ENCODE peak calls at places on chromosomes 5 and 9, in ten cellular contexts. K is left lung, E is sigmoid colon, R is prostate gland, A is ovary, N is cardiac muscle cell, D is tibial artery, Q is Caco-2, L is suprapubic skin, W is mucosa of descending colon. P is an unnamed sample. For H3K4me1, the result is how much of the 10 kb centered on the place peaks cover.

GRCh38 chr9:114777841-114778240 is 28.0 kb downstream of the TNFSF15 start:
- DNase-seq in K (no peak), E (no peak), R (no peak), A (no peak), N (no peak), D (no peak), Q (no peak), L (no peak), W (no peak), P (no peak)

GRCh38 chr5:149581192-149581861 is at the start of gene ARHGEF37:
- DNase-seq in K (peak), E (peak), R (peak), A (peak), N (peak), D (peak), Q (peak), L (peak), W (peak), P (peak)

GRCh38 chr5:124263680-124264491 is 482.6 kb downstream of the ZNF608 start:
- DNase-seq in K (no peak), E (no peak), R (no peak), A (no peak), N (peak), D (no peak), Q (no peak), L (no peak), W (no peak), P (no peak)

GRCh38 chr9:107628444-107628843 is 138.9 kb upstream of the KLF4 start:
- DNase-seq in K (no peak), E (no peak), R (no peak), A (no peak), N (no peak), D (no peak), Q (no peak), L (no peak), W (no peak), P (no peak)

GRCh38 chr5:107670927-107671741 is at the start of gene EFNA5:
- DNase-seq in K (peak), E (peak), R (peak), A (peak), N (peak), D (peak), Q (peak), L (peak), W (peak), P (peak)

GRCh38 chr9:16679327-16679821 is 191.1 kb downstream of the BNC2 start:
- DNase-seq in K (no peak), E (no peak), R (no peak), A (no peak), N (no peak), D (no peak), Q (no peak), L (no peak), W (no peak), P (no peak)

GRCh38 chr9:36623280-36623679 is 50.6 kb downstream of the MELK start:
- DNase-seq in K (no peak), E (no peak), R (no peak), A (no peak), N (no peak), D (no peak), Q (no peak), L (no peak), W (no peak), P (no peak)

GRCh38 chr9:110050925-110051355 is 157.0 kb downstream of the C9orf152 start:
- DNase-seq in K (no peak), E (peak), R (no peak), A (no peak), N (no peak), D (peak), Q (no peak), L (no peak), W (peak), P (no peak)

GRCh38 chr9:135650408-135650807 is 11.1 kb upstream of the GLT6D1 start:
- DNase-seq in K (no peak), E (no peak), R (no peak), A (no peak), N (no peak), D (no peak), Q (no peak), L (no peak), W (no peak), P (no peak)

GRCh38 chr5:67537439-67538342 is 341.1 kb upstream of the CD180 start:
- DNase-seq in K (no peak), E (no peak), R (no peak), A (no peak), N (peak), D (no peak), Q (no peak), L (no peak), W (no peak), P (no peak)

GRCh38 chr5:77452351-77452750 is 39.8 kb downstream of the WDR41 start:
- DNase-seq in K (no peak), E (no peak), R (no peak), A (no peak), N (no peak), D (no peak), Q (no peak), L (no peak), W (no peak), P (no peak)
- H3K4me1 ChIP-seq in K (under half), E (under half), R (under half), A (under half), N (under half), D (under half), Q (under half), L (under half), W (under half), P (under half)

DNA sequence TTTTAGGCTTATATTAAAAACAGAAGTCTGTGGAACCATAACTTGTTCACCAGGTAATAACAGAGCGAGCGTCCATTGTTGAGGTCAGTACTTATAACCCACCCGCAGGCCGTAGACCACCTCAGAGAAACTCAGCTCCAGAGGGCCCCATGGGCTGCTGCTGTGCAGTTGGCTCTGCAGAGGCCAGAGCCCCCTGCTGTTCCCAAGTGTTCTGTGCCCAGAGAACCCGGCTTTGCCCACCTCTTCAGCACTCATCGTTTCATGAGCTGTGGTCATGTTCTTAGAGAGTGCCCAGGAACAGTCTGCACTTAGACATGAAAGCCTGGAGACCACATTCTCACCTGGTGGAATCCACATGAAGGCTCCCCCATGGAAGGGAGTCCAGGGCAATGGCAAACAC is 50.4 kb upstream of the SLC2A8 start:
- DNase-seq in K (no peak), E (no peak), R (no peak), A (no peak), N (peak), D (no peak), Q (no peak), L (no peak), W (no peak), P (no peak)
- TF ChIP-seq CTCF in K (no peak), E (no peak), R (no peak), A (no peak), N (peak), D (no peak), Q (no peak), L (no peak), W (no peak), P (no peak)

GRCh38 chr5:79509244-79509880 is 4.6 kb downstream of the HOMER1 start:
- DNase-seq in K (no peak), E (no peak), R (no peak), A (no peak), N (no peak), D (no peak), Q (no peak), L (no peak), W (no peak), P (no peak)

GRCh38 chr5:79508794-79509193 is 5.1 kb downstream of the HOMER1 start:
- DNase-seq in K (no peak), E (no peak), R (no peak), A (no peak), N (no peak), D (no peak), Q (no peak), L (no peak), W (no peak), P (no peak)

GRCh38 chr5:79505138-79505537 is 8.8 kb downstream of the HOMER1 start:
- DNase-seq in K (no peak), E (no peak), R (no peak), A (no peak), N (no peak), D (no peak), Q (no peak), L (no peak), W (no peak), P (no peak)

GRCh38 chr5:79508354-79508753 is 5.6 kb downstream of the HOMER1 start:
- DNase-seq in K (no peak), E (no peak), R (no peak), A (no peak), N (no peak), D (no peak), Q (no peak), L (no peak), W (no peak), P (no peak)

GRCh38 chr5:79507251-79508205 is 6.4 kb downstream of the HOMER1 start:
- DNase-seq in K (no peak), E (no peak), R (no peak), A (no peak), N (no peak), D (no peak), Q (no peak), L (no peak), W (no peak), P (no peak)
- H3K4me3 ChIP-seq in K (no peak), E (no peak), R (no peak), A (no peak), N (no peak), D (no peak), Q (no peak), L (no peak), W (no peak), P (no peak)

GRCh38 chr9:83701769-83702168 is 6.0 kb downstream of the UBQLN1 start:
- DNase-seq in K (no peak), E (no peak), R (no peak), A (no peak), N (no peak), D (no peak), Q (no peak), L (no peak), W (no peak), P (no peak)
- H3K4me1 ChIP-seq in K (half or more), E (under half), R (under half), A (under half), N (under half), D (under half), Q (under half), L (half or more), W (under half), P (under half)

GRCh38 chr9:74304598-74304997 is 192.5 kb upstream of the RORB start:
- DNase-seq in K (no peak), E (no peak), R (no peak), A (no peak), N (no peak), D (no peak), Q (no peak), L (no peak), W (no peak), P (no peak)

GRCh38 chr9:74303945-74304344 is 193.2 kb upstream of the RORB start:
- DNase-seq in K (no peak), E (no peak), R (no peak), A (no peak), N (peak), D (no peak), Q (no peak), L (no peak), W (no peak), P (no peak)

GRCh38 chr9:74309654-74310053 is 187.5 kb upstream of the RORB start:
- DNase-seq in K (no peak), E (no peak), R (no peak), A (no peak), N (no peak), D (no peak), Q (no peak), L (no peak), W (no peak), P (no peak)
- TF ChIP-seq CTCF in K (no peak), E (no peak), R (no peak), A (no peak), N (no peak), D (no peak), Q (no peak), L (no peak), W (no peak), P (no peak)

GRCh38 chr9:76868897-76869296 is 37.0 kb downstream of the PRUNE2 start:
- DNase-seq in K (no peak), E (no peak), R (no peak), A (no peak), N (no peak), D (no peak), Q (no peak), L (no peak), W (no peak), P (no peak)

GRCh38 chr9:76873821-76874220 is 32.1 kb downstream of the PRUNE2 start:
- DNase-seq in K (no peak), E (no peak), R (no peak), A (no peak), N (no peak), D (no peak), Q (no peak), L (no peak), W (no peak), P (no peak)

GRCh38 chr9:76877961-76878360 is 28.0 kb downstream of the PRUNE2 start:
- DNase-seq in K (no peak), E (no peak), R (no peak), A (no peak), N (no peak), D (no peak), Q (no peak), L (no peak), W (no peak), P (no peak)

GRCh38 chr9:76876098-76876497 is 29.8 kb downstream of the PRUNE2 start:
- DNase-seq in K (no peak), E (no peak), R (no peak), A (no peak), N (no peak), D (no peak), Q (no peak), L (no peak), W (no peak), P (no peak)

GRCh38 chr9:76873056-76873792 is 32.7 kb downstream of the PRUNE2 start:
- DNase-seq in K (no peak), E (peak), R (no peak), A (no peak), N (peak), D (peak), Q (no peak), L (no peak), W (no peak), P (no peak)
- H3K4me3 ChIP-seq in K (no peak), E (peak), R (no peak), A (no peak), N (no peak), D (no peak), Q (no peak), L (no peak), W (no peak), P (no peak)

GRCh38 chr5:135051399-135051798 is 17.4 kb upstream of the PITX1 start:
- DNase-seq in K (no peak), E (no peak), R (no peak), A (no peak), N (no peak), D (no peak), Q (no peak), L (no peak), W (no peak), P (no peak)

GRCh38 chr5:135053278-135053677 is 19.2 kb upstream of the PITX1 start:
- DNase-seq in K (no peak), E (no peak), R (no peak), A (no peak), N (no peak), D (no peak), Q (no peak), L (no peak), W (no peak), P (peak)

GRCh38 chr5:135053989-135054388 is 20.0 kb upstream of the PITX1 start:
- DNase-seq in K (no peak), E (no peak), R (no peak), A (no peak), N (no peak), D (no peak), Q (peak), L (no peak), W (no peak), P (no peak)

GRCh38 chr5:135051872-135052271 is 17.8 kb upstream of the PITX1 start:
- DNase-seq in K (no peak), E (no peak), R (no peak), A (no peak), N (no peak), D (no peak), Q (no peak), L (no peak), W (no peak), P (no peak)

GRCh38 chr5:135052511-135053145 is 18.6 kb upstream of the PITX1 start:
- DNase-seq in K (no peak), E (no peak), R (no peak), A (no peak), N (no peak), D (no peak), Q (no peak), L (no peak), W (no peak), P (peak)
- H3K4me1 ChIP-seq in K (under half), E (under half), R (under half), A (under half), N (under half), D (under half), Q (under half), L (under half), W (under half), P (under half)

GRCh38 chr5:138457532-138458275 is 7.6 kb upstream of the EGR1 start:
- DNase-seq in K (no peak), E (no peak), R (no peak), A (no peak), N (no peak), D (no peak), Q (no peak), L (no peak), W (no peak), P (peak)
- TF ChIP-seq CTCF in K (no peak), E (no peak), R (no peak), A (no peak), N (peak), D (no peak), Q (no peak), L (no peak), W (no peak), P (no peak)

DNA sequence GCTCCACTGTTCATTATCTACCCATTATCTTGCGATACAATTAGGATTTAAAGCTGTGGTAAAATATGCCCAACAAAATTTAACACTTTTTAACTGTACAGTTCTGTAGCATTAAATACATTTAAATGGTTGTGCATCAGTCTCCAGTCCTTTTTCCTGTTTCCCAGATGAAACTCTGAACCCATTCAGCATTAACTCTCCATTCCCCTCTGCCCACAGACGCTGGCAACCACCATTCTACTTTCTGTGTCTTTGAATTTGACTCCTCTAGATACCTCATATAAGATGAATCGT is 2.9 kb upstream of the TRIM7 start:
- DNase-seq in K (no peak), E (no peak), R (no peak), A (no peak), N (no peak), D (no peak), Q (no peak), L (no peak), W (no peak), P (no peak)
- H3K4me3 ChIP-seq in K (no peak), E (peak), R (no peak), A (peak), N (no peak), D (peak), Q (peak), L (peak), W (no peak), P (peak)

GRCh38 chr5:65932676-65933075 is 6.3 kb downstream of the ERBIN start:
- DNase-seq in K (no peak), E (no peak), R (no peak), A (no peak), N (no peak), D (no peak), Q (no peak), L (no peak), W (no peak), P (no peak)
- H3K4me1 ChIP-seq in K (half or more), E (under half), R (under half), A (under half), N (under half), D (under half), Q (under half), L (under half), W (under half), P (half or more)